ENCODE peak calls at places on chromosomes 1 and 21, in six cellular contexts. One of them, this sample, is unnamed. For H3K9me3, the result is how much of the 10 kb centered on the place peaks cover.

GRCh38 chr1:46527474-46528296 is 23.8 kb downstream of the KNCN start:
- DNase-seq in body of pancreas: peak
- DNase-seq in MM.1S: peak
- DNase-seq in tibial nerve: peak
- DNase-seq in mucosa of descending colon: peak
- DNase-seq in CD8-positive, alpha-beta memory T cell: peak
- DNase-seq in this sample: peak

GRCh38 chr21:41616063-41616591 is 108.2 kb upstream of the TMPRSS2 start:
- DNase-seq in MM.1S: no peak
- DNase-seq in body of pancreas: no peak
- DNase-seq in mucosa of descending colon: no peak
- DNase-seq in CD8-positive, alpha-beta memory T cell: no peak
- DNase-seq in tibial nerve: no peak
- DNase-seq in this sample: no peak

GRCh38 chr1:117682372-117682771 is 76.5 kb downstream of the TENT5C start:
- DNase-seq in CD8-positive, alpha-beta memory T cell: no peak
- DNase-seq in MM.1S: no peak
- DNase-seq in tibial nerve: no peak
- DNase-seq in body of pancreas: no peak
- DNase-seq in mucosa of descending colon: no peak
- DNase-seq in this sample: no peak

GRCh38 chr1:185567006-185567405 is 167.2 kb upstream of the HMCN1 start:
- DNase-seq in body of pancreas: no peak
- DNase-seq in MM.1S: peak
- DNase-seq in tibial nerve: no peak
- DNase-seq in CD8-positive, alpha-beta memory T cell: peak
- DNase-seq in mucosa of descending colon: peak
- DNase-seq in this sample: no peak

GRCh38 chr1:209674957-209675566 is at the start of gene G0S2:
- DNase-seq in CD8-positive, alpha-beta memory T cell: no peak
- DNase-seq in tibial nerve: no peak
- DNase-seq in body of pancreas: peak
- DNase-seq in mucosa of descending colon: peak
- DNase-seq in MM.1S: no peak
- DNase-seq in this sample: no peak

GRCh38 chr1:98903726-98904125 is 100.9 kb downstream of the PLPPR5 start:
- DNase-seq in body of pancreas: no peak
- DNase-seq in tibial nerve: no peak
- DNase-seq in CD8-positive, alpha-beta memory T cell: no peak
- DNase-seq in mucosa of descending colon: no peak
- DNase-seq in MM.1S: no peak
- DNase-seq in this sample: no peak

GRCh38 chr1:115251856-115252255 is 86.2 kb downstream of the NGF start:
- DNase-seq in CD8-positive, alpha-beta memory T cell: no peak
- DNase-seq in body of pancreas: no peak
- DNase-seq in MM.1S: no peak
- DNase-seq in tibial nerve: no peak
- DNase-seq in mucosa of descending colon: no peak
- DNase-seq in this sample: no peak

GRCh38 chr1:4668738-4669700 is 14.6 kb downstream of the AJAP1 start:
- DNase-seq in MM.1S: no peak
- DNase-seq in body of pancreas: no peak
- DNase-seq in tibial nerve: no peak
- DNase-seq in mucosa of descending colon: no peak
- DNase-seq in CD8-positive, alpha-beta memory T cell: no peak
- DNase-seq in this sample: no peak

GRCh38 chr1:63624911-63625310 is 31.7 kb downstream of the PGM1 start:
- DNase-seq in CD8-positive, alpha-beta memory T cell: no peak
- DNase-seq in MM.1S: no peak
- DNase-seq in tibial nerve: no peak
- DNase-seq in mucosa of descending colon: no peak
- DNase-seq in body of pancreas: no peak
- DNase-seq in this sample: no peak

GRCh38 chr1:161162806-161163205 is 3.4 kb upstream of the PPOX start:
- DNase-seq in mucosa of descending colon: no peak
- DNase-seq in tibial nerve: no peak
- DNase-seq in body of pancreas: no peak
- DNase-seq in MM.1S: no peak
- DNase-seq in CD8-positive, alpha-beta memory T cell: no peak
- DNase-seq in this sample: no peak

GRCh38 chr21:42435401-42435800 is 31.7 kb downstream of the UBASH3A start:
- DNase-seq in body of pancreas: no peak
- DNase-seq in tibial nerve: no peak
- DNase-seq in mucosa of descending colon: no peak
- DNase-seq in MM.1S: no peak
- DNase-seq in CD8-positive, alpha-beta memory T cell: no peak
- DNase-seq in this sample: no peak

GRCh38 chr1:180092931-180093650 is 61.6 kb upstream of the QSOX1 start:
- DNase-seq in mucosa of descending colon: no peak
- DNase-seq in CD8-positive, alpha-beta memory T cell: no peak
- DNase-seq in tibial nerve: no peak
- DNase-seq in MM.1S: no peak
- DNase-seq in body of pancreas: no peak
- DNase-seq in this sample: no peak

GRCh38 chr1:245687636-245688535 is 533.1 kb downstream of the KIF26B start:
- DNase-seq in tibial nerve: no peak
- DNase-seq in body of pancreas: no peak
- DNase-seq in MM.1S: no peak
- DNase-seq in CD8-positive, alpha-beta memory T cell: no peak
- DNase-seq in mucosa of descending colon: no peak
- DNase-seq in this sample: no peak

GRCh38 chr1:20320734-20321133 is 30.1 kb downstream of the VWA5B1 start:
- DNase-seq in CD8-positive, alpha-beta memory T cell: no peak
- DNase-seq in tibial nerve: no peak
- DNase-seq in body of pancreas: no peak
- DNase-seq in mucosa of descending colon: no peak
- DNase-seq in MM.1S: no peak
- DNase-seq in this sample: no peak
- H3K9me3 ChIP-seq in CD8-positive, alpha-beta memory T cell: under half
- H3K9me3 ChIP-seq in tibial nerve: under half
- H3K9me3 ChIP-seq in body of pancreas: under half
- H3K9me3 ChIP-seq in mucosa of descending colon: under half
- H3K9me3 ChIP-seq in MM.1S: under half
- H3K9me3 ChIP-seq in this sample: under half

GRCh38 chr21:26686705-26687104 is 113.6 kb upstream of the CYYR1 start:
- DNase-seq in CD8-positive, alpha-beta memory T cell: no peak
- DNase-seq in tibial nerve: no peak
- DNase-seq in body of pancreas: no peak
- DNase-seq in mucosa of descending colon: no peak
- DNase-seq in MM.1S: no peak
- DNase-seq in this sample: no peak
- H3K9me3 ChIP-seq in CD8-positive, alpha-beta memory T cell: under half
- H3K9me3 ChIP-seq in tibial nerve: under half
- H3K9me3 ChIP-seq in body of pancreas: under half
- H3K9me3 ChIP-seq in mucosa of descending colon: under half
- H3K9me3 ChIP-seq in MM.1S: under half
- H3K9me3 ChIP-seq in this sample: under half

GRCh38 chr1:20158358-20159070 is 19.4 kb downstream of the PLA2G2F start:
- DNase-seq in mucosa of descending colon: no peak
- DNase-seq in tibial nerve: no peak
- DNase-seq in body of pancreas: no peak
- DNase-seq in MM.1S: no peak
- DNase-seq in CD8-positive, alpha-beta memory T cell: no peak
- DNase-seq in this sample: no peak
- H3K9me3 ChIP-seq in mucosa of descending colon: under half
- H3K9me3 ChIP-seq in tibial nerve: under half
- H3K9me3 ChIP-seq in body of pancreas: under half
- H3K9me3 ChIP-seq in MM.1S: under half
- H3K9me3 ChIP-seq in CD8-positive, alpha-beta memory T cell: under half
- H3K9me3 ChIP-seq in this sample: under half

DNA sequence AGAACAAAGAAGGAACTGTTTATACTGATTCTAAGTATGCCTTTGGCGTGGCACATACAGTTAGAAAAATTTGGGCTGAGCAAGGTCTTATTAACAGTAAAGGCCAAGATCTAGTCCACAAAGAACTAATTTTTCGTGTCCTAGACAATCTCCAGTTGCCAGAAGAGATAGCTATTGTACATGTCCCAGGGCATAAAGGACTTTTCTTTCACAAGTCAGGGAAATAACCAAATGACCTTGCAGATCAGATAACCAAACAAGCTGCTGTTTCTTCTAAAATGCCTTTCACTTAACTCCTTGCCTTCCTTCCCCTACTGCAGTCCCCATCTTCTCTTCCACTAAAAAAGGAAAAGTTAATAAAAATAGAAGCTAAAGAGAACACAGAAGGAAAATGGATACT is 4.0 kb downstream of the TEX50 start:
- DNase-seq in mucosa of descending colon: no peak
- DNase-seq in tibial nerve: no peak
- DNase-seq in body of pancreas: no peak
- DNase-seq in MM.1S: no peak
- DNase-seq in CD8-positive, alpha-beta memory T cell: no peak
- DNase-seq in this sample: no peak
- H3K9me3 ChIP-seq in mucosa of descending colon: under half
- H3K9me3 ChIP-seq in tibial nerve: under half
- H3K9me3 ChIP-seq in body of pancreas: under half
- H3K9me3 ChIP-seq in MM.1S: under half
- H3K9me3 ChIP-seq in CD8-positive, alpha-beta memory T cell: under half
- H3K9me3 ChIP-seq in this sample: under half

This sample was measured in T-helper 17 cell.